ENCODE peak calls at places on chromosome 21, in eight cellular contexts. F is GM23338, X is K562, N is endothelial cell of umbilical vein, O is H1, V is GM12878, G is HCT116, Z is HepG2. S is an unnamed sample.

GRCh38 chr21:46268371-46268770 is 17.0 kb downstream of the MCM3AP start:
- DNase-seq in V (no peak), G (no peak), Z (no peak), X (no peak), O (no peak), N (no peak), F (no peak), S (no peak)

GRCh38 chr21:15031790-15032357 is 32.9 kb downstream of the NRIP1 start:
- DNase-seq in O (no peak), X (no peak), G (no peak), N (no peak), F (no peak), Z (no peak), V (no peak), S (no peak)

GRCh38 chr21:32364387-32364786 is 28.4 kb downstream of the URB1 start:
- DNase-seq in G (no peak), Z (peak; percentile 81), F (no peak), V (no peak), X (no peak), N (no peak), O (no peak), S (no peak)

GRCh38 chr21:27246741-27247140 is 279.9 kb upstream of the ADAMTS5 start:
- DNase-seq in V (no peak), G (no peak), Z (no peak), F (no peak), X (no peak), N (no peak), O (no peak), S (no peak)

GRCh38 chr21:37208056-37208705 is 59.0 kb downstream of the VPS26C start:
- DNase-seq in O (no peak), X (peak; percentile 36), N (no peak), G (no peak), F (no peak), Z (peak; percentile 13), V (peak; percentile 68), S (no peak)

GRCh38 chr21:29091032-29091431 is 17.6 kb upstream of the CCT8 start:
- DNase-seq in V (no peak), N (peak; percentile 63), O (no peak), F (no peak), Z (no peak), G (no peak), X (no peak), S (no peak)

GRCh38 chr21:36829116-36829515 is 130.2 kb downstream of the SIM2 start:
- DNase-seq in N (no peak), G (no peak), O (no peak), Z (no peak), V (no peak), F (no peak), X (no peak), S (no peak)

GRCh38 chr21:46556802-46557201 is 48.1 kb downstream of the S100B start:
- DNase-seq in N (no peak), G (no peak), O (no peak), F (no peak), V (no peak), X (no peak), Z (no peak), S (no peak)

GRCh38 chr21:35222541-35222941 is 173.4 kb upstream of the RUNX1 start:
- DNase-seq in F (no peak), N (peak; percentile 40), X (no peak), G (no peak), O (no peak), V (peak; percentile 19), Z (no peak), S (no peak)

GRCh38 chr21:33135925-33136324 is 66.0 kb downstream of the OLIG1 start:
- DNase-seq in V (no peak), F (no peak), O (no peak), N (no peak), G (no peak), X (no peak), Z (no peak), S (no peak)

GRCh38 chr21:14607262-14607661 is 61.1 kb upstream of the SAMSN1 start:
- DNase-seq in N (no peak), V (no peak), F (no peak), O (no peak), G (no peak), Z (no peak), X (no peak), S (no peak)

GRCh38 chr21:38188037-38188436 is 68.8 kb upstream of the KCNJ15 start:
- DNase-seq in V (no peak), G (no peak), X (no peak), F (no peak), O (no peak), N (no peak), Z (no peak), S (no peak)

GRCh38 chr21:32974653-32975052 is 51.1 kb upstream of the OLIG2 start:
- DNase-seq in X (no peak), G (no peak), V (no peak), N (no peak), Z (no peak), F (no peak), O (no peak), S (no peak)

GRCh38 chr21:26171310-26172100 is 935 bp upstream of the APP start:
- DNase-seq in Z (no peak), X (no peak), F (no peak), O (no peak), V (no peak), N (no peak), G (no peak), S (no peak)

GRCh38 chr21:28309596-28309995 is 683.1 kb downstream of the LTN1 start:
- DNase-seq in V (no peak), O (no peak), G (no peak), N (no peak), F (no peak), X (no peak), Z (no peak), S (no peak)

GRCh38 chr21:33734818-33735217 is 92.5 kb downstream of the ITSN1 start:
- DNase-seq in X (no peak), O (no peak), Z (no peak), N (no peak), V (no peak), G (no peak), F (no peak), S (no peak)

GRCh38 chr21:33266050-33266783 is at the start of gene IL10RB:
- DNase-seq in V (peak; percentile 27), Z (peak; percentile 29), G (no peak), N (peak; percentile 72), X (peak; percentile 100), F (peak; percentile 92), O (peak; percentile 86), S (no peak)

GRCh38 chr21:44713130-44713529 is 1.8 kb upstream of the TSPEAR start:
- DNase-seq in X (no peak), N (no peak), F (no peak), G (no peak), O (peak; percentile 45), Z (no peak), V (no peak), S (no peak)

GRCh38 chr21:44710294-44710665 is 1.1 kb downstream of the TSPEAR start:
- DNase-seq in Z (no peak), X (no peak), V (no peak), F (peak; percentile 40), G (no peak), N (no peak), O (peak; percentile 56), S (no peak)

GRCh38 chr21:44712203-44713028 is 1.0 kb upstream of the TSPEAR start:
- DNase-seq in N (no peak), O (peak; percentile 59), Z (no peak), X (no peak), F (peak; percentile 60), G (no peak), V (no peak), S (no peak)

GRCh38 chr21:44710756-44711326 is 531 bp downstream of the TSPEAR start:
- DNase-seq in F (peak; percentile 84), N (no peak), Z (no peak), X (no peak), O (peak; percentile 67), G (no peak), V (no peak), S (no peak)

GRCh38 chr21:44711327-44712202 is at the start of gene TSPEAR:
- DNase-seq in O (peak; percentile 65), G (no peak), Z (no peak), N (no peak), F (peak; percentile 57), X (no peak), V (no peak), S (no peak)
- TF ChIP-seq EZH2 in O (peak; percentile 73), G (no peak), Z (no peak), N (peak; percentile 78), F (peak; percentile 81), X (no peak), V (no peak), S (no peak)

GRCh38 chr21:41490330-41490729 is 17.6 kb downstream of the TMPRSS2 start:
- DNase-seq in O (no peak), V (no peak), Z (no peak), G (no peak), F (no peak), N (no peak), X (no peak), S (no peak)
- H3K27ac ChIP-seq in O (no peak overlapping the region), V (no peak overlapping the region), Z (no peak overlapping the region), G (no peak overlapping the region), F (no peak overlapping the region), N (no peak overlapping the region), X (no peak overlapping the region), S (no peak overlapping the region)

DNA sequence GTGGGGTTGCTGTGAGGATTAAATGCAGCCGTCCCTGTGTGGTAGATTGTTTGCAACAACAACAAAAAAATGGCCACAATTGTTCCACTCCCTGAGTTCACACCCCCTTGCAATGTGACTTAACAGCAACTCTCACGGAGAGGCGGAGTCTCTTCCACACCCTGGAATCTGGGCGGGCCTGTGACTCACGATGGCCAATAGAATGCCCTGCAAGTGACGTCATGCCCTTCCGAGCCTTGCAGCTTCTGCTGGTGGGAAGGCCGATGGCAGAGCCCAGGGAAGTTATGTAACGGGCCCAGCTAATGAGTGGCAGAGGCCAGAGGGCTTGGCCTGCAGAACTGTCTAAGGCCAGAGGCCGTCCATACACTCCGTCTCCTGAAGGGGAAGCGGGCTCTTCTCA is 87.9 kb downstream of the RIPK4 start:
- DNase-seq in O (peak; percentile 87), F (peak; percentile 98), G (peak; percentile 96), Z (peak; percentile 98), N (peak; percentile 83), X (peak; percentile 95), V (no peak), S (no peak)
- TF ChIP-seq POLR2AphosphoS5 in O (no peak), F (no peak), G (no peak), Z (peak; percentile 47), N (no peak), X (no peak), V (no peak), S (no peak)

DNA sequence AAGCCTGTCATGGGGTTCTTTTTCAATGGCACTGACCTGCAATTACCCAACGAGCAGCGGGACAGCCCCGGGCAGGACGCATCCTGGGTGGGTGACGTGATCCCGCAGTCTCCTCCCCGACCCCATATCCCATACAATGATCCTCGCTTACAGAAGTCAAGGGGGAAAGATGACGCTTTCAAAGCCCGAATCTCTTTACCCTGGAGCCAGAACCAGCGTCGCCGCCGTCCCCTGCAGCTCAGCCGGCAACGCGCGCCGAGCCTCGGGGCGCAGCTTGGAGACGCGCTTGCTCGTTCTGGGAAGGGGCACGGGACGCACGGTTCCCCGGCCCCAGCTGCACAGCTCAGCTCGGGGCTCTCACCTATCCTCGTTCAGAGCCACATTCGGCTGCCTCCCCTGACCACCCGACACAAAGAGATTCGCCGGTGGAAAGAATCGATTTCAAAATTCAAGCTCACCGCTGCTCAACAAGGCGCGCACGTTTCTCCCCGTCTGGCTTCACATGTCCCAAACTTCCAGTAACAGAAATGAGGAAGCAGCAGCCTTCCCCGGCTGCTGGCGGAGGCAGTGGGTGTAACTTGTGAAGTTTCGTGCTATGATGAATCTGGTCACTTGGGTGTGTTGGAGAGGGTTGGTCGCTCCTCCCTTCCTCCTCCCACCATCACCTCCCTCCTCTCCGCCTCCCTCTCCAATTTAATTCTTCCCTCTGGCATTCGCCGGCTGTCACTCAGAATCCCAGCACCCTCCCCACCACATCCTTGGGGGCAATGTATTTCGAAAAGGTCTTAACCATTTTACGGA is at the start of gene TIAM1:
- DNase-seq in N (no peak), X (no peak), G (no peak), Z (no peak), V (no peak), O (peak; percentile 70), F (peak; percentile 71), S (no peak)
- TF ChIP-seq EZH2 in N (peak; percentile 64), X (no peak), G (no peak), Z (no peak), V (no peak), O (no peak), F (no peak), S (peak; percentile 80)